ENCODE peak calls at places on chromosomes 5 and 9, in nine cellular contexts. F is tibial nerve, U is GM12878, K is AG04450, L is choroid plexus epithelial cell, W is PC-3, Y is bronchial epithelial cell, V is prostate gland, P is stomach. N is an unnamed sample.
A peak's percentile ranks its signal among the peaks of the same experiment; 100 is the strongest.

GRCh38 chr5:158898185-158899177 is 201.2 kb downstream of the EBF1 start:
- DNase-seq in F (no peak), U (no peak), K (no peak), L (no peak), W (peak; percentile 65), Y (no peak), V (no peak), P (no peak), N (no peak)

GRCh38 chr5:136484808-136485207 is 119.5 kb upstream of the TRPC7 start:
- DNase-seq in F (no peak), U (no peak), K (no peak), L (no peak), W (no peak), Y (no peak), V (no peak), P (no peak), N (no peak)

GRCh38 chr9:91101598-91102168 is 260.0 kb downstream of the AUH start:
- DNase-seq in F (no peak), U (no peak), K (no peak), L (no peak), W (no peak), Y (no peak), V (no peak), P (peak; percentile 45), N (no peak)

GRCh38 chr9:128636024-128636390 is 20.6 kb downstream of the DYNC2I2 start:
- DNase-seq in F (no peak), U (no peak), K (no peak), L (no peak), W (peak; percentile 74), Y (no peak), V (peak; percentile 42), P (peak; percentile 85), N (peak; percentile 35)

GRCh38 chr5:140327589-140327988 is 18.8 kb downstream of the HBEGF start:
- DNase-seq in F (no peak), U (no peak), K (no peak), L (peak; percentile 72), W (peak; percentile 45), Y (no peak), V (no peak), P (no peak), N (no peak)

GRCh38 chr5:156913719-156914370 is 49.2 kb downstream of the TIMD4 start:
- DNase-seq in F (no peak), U (peak; percentile 68), K (no peak), L (no peak), W (no peak), Y (no peak), V (no peak), P (no peak), N (no peak)

GRCh38 chr9:73845539-73845938 is 651.6 kb upstream of the RORB start:
- DNase-seq in F (no peak), U (no peak), K (no peak), L (no peak), W (no peak), Y (no peak), V (no peak), P (no peak), N (no peak)

GRCh38 chr9:16074962-16075361 is 522.1 kb downstream of the CCDC171 start:
- DNase-seq in F (no peak), U (no peak), K (no peak), L (peak; percentile 73), W (peak; percentile 15), Y (peak; percentile 17), V (no peak), P (no peak), N (no peak)

GRCh38 chr5:173670791-173671120 is 54.3 kb upstream of the BOD1 start:
- DNase-seq in F (no peak), U (no peak), K (no peak), L (no peak), W (no peak), Y (no peak), V (no peak), P (no peak), N (no peak)

GRCh38 chr9:136339958-136340310 is 12.6 kb downstream of the GPSM1 start:
- DNase-seq in F (no peak), U (no peak), K (no peak), L (no peak), W (no peak), Y (no peak), V (no peak), P (no peak), N (no peak)

GRCh38 chr9:130977811-130978221 is 31.2 kb upstream of the LAMC3 start:
- DNase-seq in F (no peak), U (no peak), K (no peak), L (no peak), W (no peak), Y (no peak), V (no peak), P (no peak), N (no peak)

GRCh38 chr9:3032898-3033297 is 189.0 kb upstream of the PUM3 start:
- DNase-seq in F (no peak), U (peak; percentile 3), K (no peak), L (no peak), W (no peak), Y (no peak), V (no peak), P (no peak), N (no peak)

GRCh38 chr5:95822038-95822407 is 503 bp downstream of the GLRX start:
- DNase-seq in F (peak; percentile 42), U (no peak), K (no peak), L (peak; percentile 48), W (peak; percentile 26), Y (no peak), V (peak; percentile 52), P (peak; percentile 60), N (no peak)

GRCh38 chr5:103402861-103403260 is 144.3 kb downstream of the MACIR start:
- DNase-seq in F (no peak), U (no peak), K (no peak), L (no peak), W (peak; percentile 32), Y (no peak), V (no peak), P (no peak), N (no peak)

GRCh38 chr5:121596882-121597281 is 254.8 kb upstream of the FTMT start:
- DNase-seq in F (no peak), U (no peak), K (no peak), L (no peak), W (no peak), Y (no peak), V (no peak), P (no peak), N (no peak)

DNA sequence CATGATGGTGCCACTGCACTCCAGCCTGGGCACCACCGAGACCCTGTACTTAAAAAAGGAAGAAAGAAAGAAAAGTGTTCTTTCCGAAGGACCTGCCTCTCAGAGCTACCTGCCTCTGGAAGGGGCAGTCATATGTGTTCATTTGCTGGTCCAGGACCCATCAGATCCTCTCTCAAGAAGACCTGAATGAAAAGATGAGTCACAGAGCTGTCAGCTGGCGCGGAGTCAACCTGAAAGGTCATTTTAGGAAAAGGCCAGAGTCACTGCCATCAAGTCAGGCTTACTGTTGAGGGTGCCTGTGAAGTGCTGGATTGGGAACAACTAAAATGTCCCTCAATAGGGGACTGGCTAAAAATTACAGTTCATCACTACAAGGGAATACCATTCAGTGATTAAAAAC is 14.9 kb upstream of the HRH2 start:
- DNase-seq in F (no peak), U (no peak), K (no peak), L (no peak), W (no peak), Y (no peak), V (no peak), P (no peak), N (no peak)
- H3K4me3 ChIP-seq in F (no peak overlapping the region), U (no peak overlapping the region), K (no peak overlapping the region), L (no peak overlapping the region), W (no peak overlapping the region), Y (no peak overlapping the region), V (no peak overlapping the region), P (no peak overlapping the region), N (no peak overlapping the region)

GRCh38 chr9:88590558-88591146 is 55.7 kb downstream of the NXNL2 start:
- DNase-seq in F (no peak), U (no peak), K (no peak), L (no peak), W (no peak), Y (no peak), V (no peak), P (no peak), N (no peak)
- TF ChIP-seq CTCF in F (no peak), U (peak; percentile 4), K (no peak), L (no peak), W (peak; percentile 28), Y (no peak), V (no peak), P (no peak), N (peak; percentile 17)

GRCh38 chr9:76395381-76395780 is 1.2 kb upstream of the RFK start:
- DNase-seq in F (no peak), U (no peak), K (no peak), L (no peak), W (no peak), Y (no peak), V (no peak), P (no peak), N (no peak)
- H3K4me3 ChIP-seq in F (no peak overlapping the region), U (peak overlapping the region; percentile 94), K (no peak overlapping the region), L (no peak overlapping the region), W (no peak overlapping the region), Y (no peak overlapping the region), V (no peak overlapping the region), P (peak overlapping the region; percentile 73), N (peak overlapping the region; percentile 63)

DNA sequence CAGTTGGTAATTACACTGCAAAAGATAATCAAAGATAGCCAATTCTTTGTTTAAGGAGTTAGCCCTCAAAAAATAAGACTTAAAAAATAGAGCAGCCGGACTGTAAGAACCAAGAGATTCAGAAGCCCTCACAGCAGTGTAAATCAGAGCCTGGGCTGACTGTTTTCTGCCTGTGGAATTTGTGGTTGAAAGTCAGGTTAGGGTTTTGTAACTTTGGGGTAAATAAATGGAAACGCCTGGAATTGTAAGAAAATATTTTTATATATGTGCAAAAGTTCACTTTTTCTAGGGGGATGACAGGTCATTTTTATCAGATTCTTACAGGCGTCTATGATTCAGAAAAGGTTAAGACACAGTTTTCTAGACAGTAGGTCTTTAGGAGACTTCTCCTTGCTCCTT is 35.6 kb downstream of the KLHL3 start:
- DNase-seq in F (no peak), U (no peak), K (no peak), L (peak; percentile 53), W (no peak), Y (no peak), V (no peak), P (no peak), N (no peak)
- TF ChIP-seq CTCF in F (no peak), U (no peak), K (no peak), L (no peak), W (no peak), Y (no peak), V (no peak), P (no peak), N (no peak)

DNA sequence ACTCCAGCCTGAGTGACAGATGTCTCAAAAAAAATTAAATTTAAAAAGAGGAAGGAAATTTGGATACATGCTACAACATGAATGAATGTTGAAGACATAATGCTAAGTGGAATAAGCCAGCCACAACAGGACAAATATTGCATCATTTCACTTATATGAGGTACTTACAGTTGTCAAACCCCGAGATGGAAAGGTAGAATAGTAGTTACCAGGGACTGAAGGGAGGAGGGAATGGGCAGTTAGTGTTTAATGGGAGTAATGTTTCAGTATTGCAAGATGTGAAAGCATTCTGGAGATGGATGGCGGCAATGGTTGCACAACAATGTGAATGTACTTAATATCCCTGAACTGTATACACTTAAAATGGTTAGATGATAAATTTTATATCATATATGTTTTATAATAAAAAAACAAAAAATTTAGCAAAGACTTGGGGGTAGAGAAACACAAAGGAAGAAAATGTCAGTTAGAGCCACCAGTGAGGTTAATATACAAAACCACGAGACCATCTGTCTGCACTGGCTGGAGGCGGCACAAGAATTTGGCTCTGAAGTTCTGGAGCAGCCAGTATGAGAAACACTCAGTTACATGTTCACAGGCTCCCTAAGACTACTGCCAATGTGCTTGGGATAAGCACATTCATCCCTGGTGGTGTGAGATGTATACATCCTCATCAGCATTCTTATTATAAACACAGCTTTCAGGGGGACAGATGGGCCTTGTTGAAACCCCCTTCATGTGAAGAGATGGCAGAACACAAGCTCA is 37.0 kb upstream of the RPS23 start:
- DNase-seq in F (no peak), U (no peak), K (no peak), L (peak; percentile 74), W (no peak), Y (peak; percentile 64), V (no peak), P (no peak), N (no peak)
- H3K4me3 ChIP-seq in F (no peak overlapping the region), U (no peak overlapping the region), K (no peak overlapping the region), L (no peak overlapping the region), W (no peak overlapping the region), Y (no peak overlapping the region), V (no peak overlapping the region), P (no peak overlapping the region), N (no peak overlapping the region)

N was measured in LNCaP clone FGC.